ENCODE peak calls at places on chromosomes 16 and 17, in nine cellular contexts. One of them, this sample, is unnamed.

GRCh38 chr17:55285340-55286301 is 20.9 kb downstream of the HLF start:
- DNase-seq in bronchial epithelial cell: peak; percentile 47
- DNase-seq in suprapubic skin: peak; percentile 90
- DNase-seq in heart right ventricle: peak; percentile 94
- DNase-seq in A549: peak; percentile 46
- DNase-seq in BJ: peak; percentile 11
- DNase-seq in HCT116: no peak
- DNase-seq in fibroblast of lung: peak; percentile 98
- DNase-seq in uterus: peak; percentile 99
- DNase-seq in this sample: peak; percentile 19

GRCh38 chr16:89170346-89171215 is 967 bp upstream of the CDH15 start:
- DNase-seq in uterus: no peak
- DNase-seq in BJ: no peak
- DNase-seq in HCT116: peak; percentile 57
- DNase-seq in heart right ventricle: no peak
- DNase-seq in A549: peak; percentile 41
- DNase-seq in fibroblast of lung: no peak
- DNase-seq in suprapubic skin: no peak
- DNase-seq in bronchial epithelial cell: peak; percentile 14
- DNase-seq in this sample: no peak

GRCh38 chr16:53055603-53056527 is 1.1 kb downstream of the CHD9 start:
- DNase-seq in heart right ventricle: peak; percentile 57
- DNase-seq in BJ: no peak
- DNase-seq in suprapubic skin: no peak
- DNase-seq in uterus: peak; percentile 48
- DNase-seq in fibroblast of lung: peak; percentile 82
- DNase-seq in bronchial epithelial cell: no peak
- DNase-seq in A549: peak; percentile 51
- DNase-seq in HCT116: no peak
- DNase-seq in this sample: no peak

GRCh38 chr16:17965131-17965530 is 371.4 kb downstream of the NPIPA8 start:
- DNase-seq in fibroblast of lung: no peak
- DNase-seq in heart right ventricle: no peak
- DNase-seq in A549: no peak
- DNase-seq in uterus: no peak
- DNase-seq in HCT116: no peak
- DNase-seq in suprapubic skin: no peak
- DNase-seq in bronchial epithelial cell: no peak
- DNase-seq in BJ: no peak
- DNase-seq in this sample: no peak

GRCh38 chr17:76612977-76613851 is 27.6 kb upstream of the ST6GALNAC2 start:
- DNase-seq in heart right ventricle: no peak
- DNase-seq in BJ: no peak
- DNase-seq in fibroblast of lung: no peak
- DNase-seq in uterus: no peak
- DNase-seq in A549: peak; percentile 58
- DNase-seq in bronchial epithelial cell: peak; percentile 78
- DNase-seq in suprapubic skin: no peak
- DNase-seq in HCT116: peak; percentile 99
- DNase-seq in this sample: no peak

GRCh38 chr16:80997139-80997798 is 9.4 kb downstream of the CMC2 start:
- DNase-seq in HCT116: no peak
- DNase-seq in BJ: no peak
- DNase-seq in fibroblast of lung: peak; percentile 12
- DNase-seq in heart right ventricle: no peak
- DNase-seq in bronchial epithelial cell: peak; percentile 3
- DNase-seq in uterus: no peak
- DNase-seq in A549: peak; percentile 69
- DNase-seq in suprapubic skin: no peak
- DNase-seq in this sample: no peak

GRCh38 chr16:51538707-51539604 is 387.9 kb upstream of the SALL1 start:
- DNase-seq in A549: peak; percentile 88
- DNase-seq in BJ: peak; percentile 64
- DNase-seq in suprapubic skin: no peak
- DNase-seq in HCT116: no peak
- DNase-seq in heart right ventricle: no peak
- DNase-seq in bronchial epithelial cell: peak; percentile 88
- DNase-seq in uterus: no peak
- DNase-seq in fibroblast of lung: peak; percentile 93
- DNase-seq in this sample: peak; percentile 86

GRCh38 chr17:79792984-79793923 is 3.6 kb downstream of the CBX8 start:
- DNase-seq in HCT116: no peak
- DNase-seq in BJ: peak; percentile 87
- DNase-seq in heart right ventricle: no peak
- DNase-seq in suprapubic skin: peak; percentile 82
- DNase-seq in A549: peak; percentile 80
- DNase-seq in fibroblast of lung: peak; percentile 88
- DNase-seq in uterus: no peak
- DNase-seq in bronchial epithelial cell: no peak
- DNase-seq in this sample: peak; percentile 40

GRCh38 chr17:68539536-68540469 is 27.6 kb downstream of the PRKAR1A start:
- DNase-seq in BJ: no peak
- DNase-seq in heart right ventricle: no peak
- DNase-seq in HCT116: no peak
- DNase-seq in uterus: peak; percentile 51
- DNase-seq in suprapubic skin: no peak
- DNase-seq in fibroblast of lung: peak; percentile 36
- DNase-seq in A549: peak; percentile 22
- DNase-seq in bronchial epithelial cell: peak; percentile 47
- DNase-seq in this sample: peak; percentile 20

GRCh38 chr16:81315271-81316175 is 761 bp downstream of the GAN start:
- DNase-seq in fibroblast of lung: peak; percentile 43
- DNase-seq in A549: peak; percentile 34
- DNase-seq in uterus: peak; percentile 43
- DNase-seq in heart right ventricle: peak; percentile 53
- DNase-seq in HCT116: no peak
- DNase-seq in bronchial epithelial cell: peak; percentile 42
- DNase-seq in BJ: no peak
- DNase-seq in suprapubic skin: peak; percentile 69
- DNase-seq in this sample: no peak

GRCh38 chr17:4436381-4436780 is 2.6 kb downstream of the SPNS3 start:
- DNase-seq in uterus: no peak
- DNase-seq in bronchial epithelial cell: no peak
- DNase-seq in HCT116: no peak
- DNase-seq in fibroblast of lung: no peak
- DNase-seq in suprapubic skin: no peak
- DNase-seq in A549: no peak
- DNase-seq in heart right ventricle: no peak
- DNase-seq in BJ: no peak
- DNase-seq in this sample: no peak

GRCh38 chr17:76924345-76925332 is 56.4 kb downstream of the MGAT5B start:
- DNase-seq in uterus: no peak
- DNase-seq in BJ: no peak
- DNase-seq in A549: peak; percentile 24
- DNase-seq in heart right ventricle: no peak
- DNase-seq in HCT116: no peak
- DNase-seq in bronchial epithelial cell: no peak
- DNase-seq in suprapubic skin: no peak
- DNase-seq in fibroblast of lung: no peak
- DNase-seq in this sample: no peak

GRCh38 chr16:71796501-71796900 is 12.1 kb downstream of the AP1G1 start:
- DNase-seq in A549: no peak
- DNase-seq in heart right ventricle: no peak
- DNase-seq in suprapubic skin: no peak
- DNase-seq in bronchial epithelial cell: no peak
- DNase-seq in uterus: no peak
- DNase-seq in BJ: no peak
- DNase-seq in fibroblast of lung: no peak
- DNase-seq in HCT116: no peak
- DNase-seq in this sample: no peak

GRCh38 chr17:49707246-49707607 is 537 bp downstream of the SLC35B1 start:
- DNase-seq in heart right ventricle: no peak
- DNase-seq in uterus: no peak
- DNase-seq in fibroblast of lung: no peak
- DNase-seq in suprapubic skin: no peak
- DNase-seq in BJ: no peak
- DNase-seq in A549: no peak
- DNase-seq in HCT116: no peak
- DNase-seq in bronchial epithelial cell: no peak
- DNase-seq in this sample: no peak

GRCh38 chr17:59783221-59784016 is 76.0 kb downstream of the VMP1 start:
- DNase-seq in BJ: peak; percentile 57
- DNase-seq in uterus: no peak
- DNase-seq in suprapubic skin: no peak
- DNase-seq in heart right ventricle: no peak
- DNase-seq in A549: peak; percentile 90
- DNase-seq in HCT116: peak; percentile 80
- DNase-seq in bronchial epithelial cell: peak; percentile 76
- DNase-seq in fibroblast of lung: peak; percentile 64
- DNase-seq in this sample: no peak

GRCh38 chr16:70457446-70457845 is 3.1 kb downstream of the FCSK start:
- DNase-seq in fibroblast of lung: no peak
- DNase-seq in A549: no peak
- DNase-seq in heart right ventricle: no peak
- DNase-seq in uterus: no peak
- DNase-seq in suprapubic skin: no peak
- DNase-seq in HCT116: no peak
- DNase-seq in BJ: no peak
- DNase-seq in bronchial epithelial cell: no peak
- DNase-seq in this sample: no peak

GRCh38 chr16:70453891-70454220 is 539 bp upstream of the FCSK start:
- DNase-seq in HCT116: no peak
- DNase-seq in heart right ventricle: no peak
- DNase-seq in suprapubic skin: no peak
- DNase-seq in uterus: no peak
- DNase-seq in fibroblast of lung: no peak
- DNase-seq in BJ: no peak
- DNase-seq in A549: no peak
- DNase-seq in bronchial epithelial cell: no peak
- DNase-seq in this sample: no peak

GRCh38 chr16:70455910-70456309 is 1.5 kb downstream of the FCSK start:
- DNase-seq in BJ: no peak
- DNase-seq in heart right ventricle: no peak
- DNase-seq in suprapubic skin: no peak
- DNase-seq in A549: peak; percentile 24
- DNase-seq in uterus: no peak
- DNase-seq in bronchial epithelial cell: no peak
- DNase-seq in HCT116: no peak
- DNase-seq in fibroblast of lung: no peak
- DNase-seq in this sample: no peak

GRCh38 chr16:70453117-70453890 is 1.1 kb upstream of the FCSK start:
- DNase-seq in bronchial epithelial cell: no peak
- DNase-seq in BJ: no peak
- DNase-seq in A549: no peak
- DNase-seq in heart right ventricle: no peak
- DNase-seq in suprapubic skin: no peak
- DNase-seq in HCT116: no peak
- DNase-seq in uterus: no peak
- DNase-seq in fibroblast of lung: no peak
- DNase-seq in this sample: no peak

GRCh38 chr16:70454221-70455034 is at the start of gene FCSK:
- DNase-seq in A549: peak; percentile 75
- DNase-seq in fibroblast of lung: peak; percentile 73
- DNase-seq in bronchial epithelial cell: peak; percentile 49
- DNase-seq in heart right ventricle: peak; percentile 56
- DNase-seq in HCT116: peak; percentile 50
- DNase-seq in uterus: peak; percentile 65
- DNase-seq in BJ: no peak
- DNase-seq in suprapubic skin: no peak
- DNase-seq in this sample: no peak
- TF ChIP-seq CTCF in A549: peak; percentile 13
- TF ChIP-seq CTCF in fibroblast of lung: no peak
- TF ChIP-seq CTCF in bronchial epithelial cell: no peak
- TF ChIP-seq CTCF in heart right ventricle: peak; percentile 18
- TF ChIP-seq CTCF in HCT116: no peak
- TF ChIP-seq CTCF in uterus: no peak
- TF ChIP-seq CTCF in BJ: no peak
- TF ChIP-seq CTCF in suprapubic skin: no peak
- TF ChIP-seq CTCF in this sample: no peak

DNA sequence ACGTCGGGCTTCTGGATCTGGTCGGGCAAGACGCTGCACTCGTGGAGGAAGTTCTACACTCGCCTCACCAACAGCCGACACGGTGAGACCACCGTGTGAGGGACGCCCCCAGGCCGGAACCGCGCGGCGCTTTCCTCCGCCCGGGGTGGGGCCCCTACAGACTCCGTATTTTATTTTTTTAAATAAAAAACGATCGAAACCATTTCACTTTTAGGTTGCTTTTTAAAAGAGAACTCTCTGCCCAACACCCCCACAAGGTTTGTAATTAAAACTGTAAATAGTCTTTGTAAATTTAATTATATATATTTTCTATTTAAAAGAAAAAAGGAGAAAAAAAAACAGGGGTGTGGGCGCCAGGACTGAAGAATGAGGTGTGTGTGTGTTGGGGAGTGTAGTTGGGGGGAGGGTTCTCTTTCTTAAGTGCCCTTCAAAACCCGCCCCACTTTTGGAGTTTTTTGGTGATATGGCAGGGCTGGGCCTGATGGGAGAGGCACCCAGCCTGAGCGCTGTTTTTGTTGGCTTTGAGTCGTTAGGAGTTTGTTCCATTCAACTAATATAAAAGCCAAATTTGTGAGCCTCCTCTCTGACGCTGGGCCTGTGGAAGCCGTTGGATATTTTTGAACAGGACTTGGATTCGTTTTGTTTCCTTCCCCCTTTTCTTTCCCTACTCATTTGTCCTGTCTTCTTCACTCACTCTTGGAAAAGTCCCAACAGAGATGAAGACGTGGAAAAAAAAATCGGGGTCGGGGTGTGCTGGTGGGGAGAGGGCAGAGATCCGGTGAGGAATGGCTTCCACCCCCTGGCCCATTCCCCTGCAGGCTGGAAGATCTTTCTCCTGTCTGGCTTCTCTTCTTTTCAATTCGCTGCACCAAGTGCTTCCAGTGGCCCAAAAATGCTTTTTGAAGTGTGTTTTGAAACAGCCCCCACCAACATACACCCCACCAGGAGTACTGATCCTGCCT is 2.3 kb downstream of the FZD2 start:
- DNase-seq in fibroblast of lung: no peak
- DNase-seq in bronchial epithelial cell: no peak
- DNase-seq in A549: no peak
- DNase-seq in suprapubic skin: no peak
- DNase-seq in heart right ventricle: no peak
- DNase-seq in BJ: no peak
- DNase-seq in uterus: no peak
- DNase-seq in HCT116: no peak
- DNase-seq in this sample: no peak
- H3K4me3 ChIP-seq in fibroblast of lung: peak overlapping the region; percentile 57
- H3K4me3 ChIP-seq in bronchial epithelial cell: no peak overlapping the region
- H3K4me3 ChIP-seq in A549: peak overlapping the region; percentile 32
- H3K4me3 ChIP-seq in suprapubic skin: peak overlapping the region; percentile 64
- H3K4me3 ChIP-seq in heart right ventricle: no peak overlapping the region
- H3K4me3 ChIP-seq in BJ: peak overlapping the region; percentile 76
- H3K4me3 ChIP-seq in uterus: no peak overlapping the region
- H3K4me3 ChIP-seq in HCT116: no peak overlapping the region
- H3K4me3 ChIP-seq in this sample: peak overlapping the region; percentile 57

GRCh38 chr17:56793947-56794346 is 39.8 kb downstream of the C17orf67 start:
- DNase-seq in heart right ventricle: no peak
- DNase-seq in HCT116: no peak
- DNase-seq in bronchial epithelial cell: no peak
- DNase-seq in BJ: no peak
- DNase-seq in fibroblast of lung: no peak
- DNase-seq in suprapubic skin: no peak
- DNase-seq in uterus: no peak
- DNase-seq in A549: no peak
- DNase-seq in this sample: no peak
- TF ChIP-seq CTCF in heart right ventricle: no peak
- TF ChIP-seq CTCF in HCT116: no peak
- TF ChIP-seq CTCF in bronchial epithelial cell: no peak
- TF ChIP-seq CTCF in BJ: no peak
- TF ChIP-seq CTCF in fibroblast of lung: no peak
- TF ChIP-seq CTCF in suprapubic skin: no peak
- TF ChIP-seq CTCF in uterus: no peak
- TF ChIP-seq CTCF in A549: no peak
- TF ChIP-seq CTCF in this sample: no peak

GRCh38 chr17:72205357-72205756 is 84.5 kb downstream of the SOX9 start:
- DNase-seq in heart right ventricle: no peak
- DNase-seq in BJ: no peak
- DNase-seq in HCT116: no peak
- DNase-seq in uterus: no peak
- DNase-seq in suprapubic skin: no peak
- DNase-seq in fibroblast of lung: no peak
- DNase-seq in A549: no peak
- DNase-seq in bronchial epithelial cell: no peak
- DNase-seq in this sample: no peak
- H3K4me3 ChIP-seq in heart right ventricle: no peak overlapping the region
- H3K4me3 ChIP-seq in BJ: no peak overlapping the region
- H3K4me3 ChIP-seq in HCT116: no peak overlapping the region
- H3K4me3 ChIP-seq in uterus: no peak overlapping the region
- H3K4me3 ChIP-seq in suprapubic skin: no peak overlapping the region
- H3K4me3 ChIP-seq in fibroblast of lung: no peak overlapping the region
- H3K4me3 ChIP-seq in A549: no peak overlapping the region
- H3K4me3 ChIP-seq in bronchial epithelial cell: no peak overlapping the region
- H3K4me3 ChIP-seq in this sample: no peak overlapping the region